ENCODE peak calls at places on chromosome 22, in six cellular contexts. Z is NCI-H1092, Q is mucosa of gallbladder, Y is cardiac muscle cell, M is nephron progenitor cell, B is Calu3. J is an unnamed sample.

GRCh38 chr22:35756722-35757121 is 39.0 kb downstream of the APOL5 start:
- DNase-seq in Z (no peak), Q (no peak), Y (no peak), M (no peak), B (no peak), J (no peak)

GRCh38 chr22:46914916-46915894 is 152.8 kb downstream of the TBC1D22A start:
- DNase-seq in Z (no peak), Q (no peak), Y (no peak), M (no peak), B (no peak), J (no peak)

GRCh38 chr22:34036936-34037335 is 116.7 kb upstream of the LARGE1 start:
- DNase-seq in Z (no peak), Q (no peak), Y (peak), M (peak), B (no peak), J (no peak)

GRCh38 chr22:31080164-31080847 is 812 bp upstream of the SMTN start:
- DNase-seq in Z (no peak), Q (no peak), Y (no peak), M (no peak), B (no peak), J (no peak)

GRCh38 chr22:32672542-32672941 is 129.0 kb upstream of the TIMP3 start:
- DNase-seq in Z (no peak), Q (no peak), Y (no peak), M (no peak), B (no peak), J (no peak)

GRCh38 chr22:20182378-20182777 is 31.5 kb upstream of the CCDC188 start:
- DNase-seq in Z (no peak), Q (no peak), Y (no peak), M (no peak), B (no peak), J (no peak)

GRCh38 chr22:44338906-44339305 is 26.2 kb upstream of the SHISAL1 start:
- DNase-seq in Z (no peak), Q (no peak), Y (no peak), M (no peak), B (no peak), J (no peak)

GRCh38 chr22:30605449-30606110 is 1.4 kb upstream of the TCN2 start:
- DNase-seq in Z (peak), Q (peak), Y (peak), M (peak), B (peak), J (peak)

GRCh38 chr22:19121631-19122142 is 525 bp downstream of the DGCR2 start:
- DNase-seq in Z (peak), Q (peak), Y (peak), M (peak), B (peak), J (peak)

GRCh38 chr22:43951966-43952365 is 3.3 kb upstream of the SAMM50 start:
- DNase-seq in Z (no peak), Q (no peak), Y (no peak), M (no peak), B (no peak), J (no peak)

GRCh38 chr22:49101225-49101624 is 726.4 kb downstream of the BRD1 start:
- DNase-seq in Z (no peak), Q (no peak), Y (no peak), M (no peak), B (no peak), J (no peak)

GRCh38 chr22:20219667-20220628 is 48.2 kb downstream of the RTN4R start:
- DNase-seq in Z (no peak), Q (no peak), Y (no peak), M (no peak), B (no peak), J (no peak)

GRCh38 chr22:22731374-22731676 is 86.9 kb downstream of the GGTLC2 start:
- DNase-seq in Z (no peak), Q (no peak), Y (no peak), M (no peak), B (no peak), J (no peak)

GRCh38 chr22:45804986-45805325 is 133.3 kb downstream of the ATXN10 start:
- DNase-seq in Z (no peak), Q (no peak), Y (no peak), M (no peak), B (peak), J (no peak)